ENCODE peak calls at places on chromosomes 13 and 19, in four cellular contexts. O is GM12864, F is AG04450, V is uterus. N is an unnamed sample.

GRCh38 chr13:41696163-41697003 is 239.0 kb downstream of the RGCC start:
- DNase-seq in O (no peak), V (no peak), F (peak; percentile 33), N (no peak)

GRCh38 chr19:51020988-51021651 is 1.6 kb upstream of the KLK10 start:
- DNase-seq in F (peak; percentile 7), O (no peak), V (no peak), N (no peak)

GRCh38 chr13:91510058-91510457 is 111.6 kb downstream of the GPC5 start:
- DNase-seq in V (no peak), O (no peak), F (no peak), N (no peak)

GRCh38 chr13:27573265-27573664 is 47.1 kb downstream of the LNX2 start:
- DNase-seq in V (no peak), F (peak; percentile 15), O (no peak), N (no peak)

GRCh38 chr13:43687038-43687437 is 99.7 kb downstream of the ENOX1 start:
- DNase-seq in V (no peak), F (no peak), O (no peak), N (no peak)

GRCh38 chr19:40565910-40566495 is 10.7 kb upstream of the SHKBP1 start:
- DNase-seq in V (no peak), F (no peak), O (no peak), N (no peak)

GRCh38 chr13:80668452-80668851 is 327.5 kb upstream of the SPRY2 start:
- DNase-seq in V (no peak), O (no peak), F (no peak), N (no peak)

GRCh38 chr13:42865703-42866102 is 84.3 kb downstream of the FAM216B start:
- DNase-seq in O (no peak), V (no peak), F (no peak), N (no peak)

GRCh38 chr19:8238251-8238650 is 29.1 kb downstream of the CERS4 start:
- DNase-seq in F (no peak), O (no peak), V (no peak), N (no peak)

GRCh38 chr19:28313633-28314032 is 899.3 kb downstream of the UQCRFS1 start:
- DNase-seq in V (peak; percentile 24), O (no peak), F (no peak), N (no peak)

GRCh38 chr13:32549788-32550187 is 11.2 kb upstream of the N4BP2L2 start:
- DNase-seq in F (no peak), O (no peak), V (no peak), N (no peak)

GRCh38 chr19:33501957-33502356 is 19.6 kb downstream of the PEPD start:
- DNase-seq in O (no peak), V (no peak), F (no peak), N (peak; percentile 25)

GRCh38 chr13:38530492-38530891 is 156.4 kb upstream of the FREM2 start:
- DNase-seq in F (no peak), O (no peak), V (no peak), N (no peak)

GRCh38 chr19:31955061-31955460 is 390.3 kb upstream of the ZNF507 start:
- DNase-seq in F (no peak), V (no peak), O (no peak), N (no peak)

GRCh38 chr19:30968210-30968609 is 381.0 kb downstream of the TSHZ3 start:
- DNase-seq in F (no peak), V (no peak), O (no peak), N (no peak)

GRCh38 chr13:63206431-63206830 is 1790.8 kb upstream of the PCDH20 start:
- DNase-seq in F (no peak), O (no peak), V (no peak), N (no peak)

GRCh38 chr19:16509141-16510061 is 13.2 kb downstream of the C19orf44 start:
- DNase-seq in V (no peak), F (peak; percentile 20), O (no peak), N (peak; percentile 38)

GRCh38 chr13:45086484-45086883 is 33.8 kb upstream of the GTF2F2 start:
- DNase-seq in O (no peak), V (no peak), F (no peak), N (no peak)

GRCh38 chr13:46489586-46490023 is 63.4 kb upstream of the LRCH1 start:
- DNase-seq in F (peak; percentile 7), V (no peak), O (no peak), N (peak; percentile 89)

GRCh38 chr13:111153977-111154332 is 38.8 kb downstream of the ARHGEF7 start:
- DNase-seq in F (no peak), V (no peak), O (no peak), N (peak; percentile 33)

GRCh38 chr13:79258489-79258888 is 147.6 kb downstream of the RBM26 start:
- DNase-seq in O (no peak), V (no peak), F (no peak), N (no peak)

GRCh38 chr13:61316647-61317046 is 99.0 kb downstream of the PCDH20 start:
- DNase-seq in O (no peak), V (no peak), F (no peak), N (no peak)

GRCh38 chr13:40774672-40775071 is 3.7 kb upstream of the MRPS31 start:
- DNase-seq in F (no peak), V (no peak), O (no peak), N (no peak)

GRCh38 chr19:16899566-16900075 is 10.8 kb downstream of the F2RL3 start:
- DNase-seq in V (no peak), F (no peak), O (no peak), N (no peak)

GRCh38 chr19:13195678-13196077 is 45.5 kb downstream of the IER2 start:
- DNase-seq in O (peak; percentile 61), V (no peak), F (no peak), N (no peak)

GRCh38 chr19:41156207-41156606 is 36.8 kb upstream of the CYP2S1 start:
- DNase-seq in V (no peak), F (no peak), O (no peak), N (no peak)

GRCh38 chr19:1512671-1513491 is at the start of gene ADAMTSL5:
- DNase-seq in V (peak; percentile 72), O (no peak), F (no peak), N (no peak)
- H3K4me3 ChIP-seq in V (peak within 1 kb of the TSS; percentile 53), O (peak within 1 kb of the TSS; percentile 27), F (peak within 1 kb of the TSS; percentile 66), N (peak within 1 kb of the TSS; percentile 44)

GRCh38 chr19:1507763-1508506 is 4.9 kb downstream of the ADAMTSL5 start:
- DNase-seq in O (peak; percentile 60), F (peak; percentile 91), V (peak; percentile 93), N (peak; percentile 93)

GRCh38 chr19:1508507-1508856 is 4.3 kb downstream of the ADAMTSL5 start:
- DNase-seq in F (no peak), O (no peak), V (no peak), N (no peak)

GRCh38 chr19:1505012-1505411 is 7.8 kb downstream of the ADAMTSL5 start:
- DNase-seq in O (no peak), V (no peak), F (no peak), N (no peak)

GRCh38 chr19:1505991-1506881 is 6.6 kb downstream of the ADAMTSL5 start:
- DNase-seq in V (no peak), F (no peak), O (no peak), N (no peak)

GRCh38 chr19:1507192-1507660 is 5.6 kb downstream of the ADAMTSL5 start:
- DNase-seq in F (no peak), V (no peak), O (no peak), N (no peak)
- H3K4me3 ChIP-seq in F (no peak overlapping the region), V (peak overlapping the region; percentile 42), O (no peak overlapping the region), N (peak overlapping the region; percentile 49)

DNA sequence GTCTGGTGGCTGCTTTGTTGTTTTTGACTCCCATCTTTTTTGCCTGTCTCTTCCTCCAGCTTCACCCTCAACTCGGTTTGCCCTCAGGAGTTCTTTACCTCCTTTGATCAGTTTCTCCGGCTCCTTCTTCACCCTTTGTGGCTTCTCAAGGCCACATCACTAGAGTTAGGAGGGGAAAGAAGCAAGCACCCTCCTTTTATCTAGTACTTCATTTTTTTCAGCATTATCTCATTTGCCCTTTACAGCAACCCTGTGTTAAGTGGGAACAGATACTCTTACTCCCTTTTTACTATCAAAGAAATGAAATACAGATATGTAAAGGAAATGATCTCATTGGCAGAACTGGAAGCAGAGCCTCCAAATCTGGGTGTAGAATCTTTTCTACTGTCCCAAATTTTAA is 26.9 kb downstream of the RAP2A start:
- DNase-seq in O (no peak), F (no peak), V (no peak), N (no peak)
- H3K4me3 ChIP-seq in O (peak overlapping the region; percentile 27), F (no peak overlapping the region), V (no peak overlapping the region), N (no peak overlapping the region)

GRCh38 chr13:93244918-93245280 is 18.3 kb downstream of the GPC6 start:
- DNase-seq in F (no peak), O (no peak), V (no peak), N (no peak)
- H3K4me3 ChIP-seq in F (peak overlapping the region; percentile 48), O (no peak overlapping the region), V (no peak overlapping the region), N (peak overlapping the region; percentile 48)

GRCh38 chr13:109737046-109737573 is 49.3 kb downstream of the IRS2 start:
- DNase-seq in O (no peak), V (no peak), F (no peak), N (no peak)

GRCh38 chr13:109733550-109733949 is 52.8 kb downstream of the IRS2 start:
- DNase-seq in V (no peak), O (no peak), F (no peak), N (no peak)

GRCh38 chr13:109730832-109731335 is 55.5 kb downstream of the IRS2 start:
- DNase-seq in V (no peak), O (no peak), F (no peak), N (no peak)

GRCh38 chr13:109735567-109735966 is 50.8 kb downstream of the IRS2 start:
- DNase-seq in F (no peak), O (no peak), V (no peak), N (no peak)

GRCh38 chr13:109734002-109734785 is 52.2 kb downstream of the IRS2 start:
- DNase-seq in O (no peak), F (no peak), V (no peak), N (no peak)
- H3K4me3 ChIP-seq in O (no peak overlapping the region), F (no peak overlapping the region), V (no peak overlapping the region), N (no peak overlapping the region)

GRCh38 chr19:53552001-53552721 is 14.2 kb downstream of the ZNF331 start:
- DNase-seq in V (no peak), F (no peak), O (no peak), N (no peak)

GRCh38 chr19:53555352-53555751 is 17.4 kb downstream of the ZNF331 start:
- DNase-seq in O (no peak), V (no peak), F (no peak), N (no peak)

GRCh38 chr19:53553159-53553558 is 15.2 kb downstream of the ZNF331 start:
- DNase-seq in V (no peak), O (no peak), F (no peak), N (no peak)

GRCh38 chr19:53554804-53555203 is 16.9 kb downstream of the ZNF331 start:
- DNase-seq in F (no peak), V (no peak), O (no peak), N (no peak)

GRCh38 chr19:53553865-53554791 is 16.2 kb downstream of the ZNF331 start:
- DNase-seq in F (peak; percentile 68), O (peak; percentile 57), V (peak; percentile 90), N (peak; percentile 95)
- H3K4me3 ChIP-seq in F (peak overlapping the region; percentile 77), O (peak overlapping the region; percentile 74), V (peak overlapping the region; percentile 53), N (peak overlapping the region; percentile 62)

DNA sequence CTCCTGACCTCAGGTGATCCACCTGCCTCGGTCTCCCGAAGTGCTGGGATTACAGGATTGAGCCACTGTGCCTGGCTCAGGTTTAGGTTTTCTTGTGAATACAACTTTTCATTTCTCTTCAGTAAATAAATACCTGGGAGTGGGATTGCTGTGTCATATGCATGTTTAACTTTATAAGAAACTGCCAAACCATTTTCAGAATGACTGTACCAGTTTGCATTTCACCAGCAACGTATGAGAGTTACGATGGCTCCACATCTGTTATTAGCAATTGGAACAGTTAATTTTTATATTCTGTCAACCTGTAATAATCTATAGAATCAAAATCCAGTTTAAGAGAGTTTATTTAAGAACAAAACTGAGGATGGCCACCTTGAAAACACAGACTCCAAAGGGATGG is 52.2 kb downstream of the TEX26 start:
- DNase-seq in F (no peak), O (no peak), V (no peak), N (no peak)
- H3K4me3 ChIP-seq in F (no peak overlapping the region), O (no peak overlapping the region), V (no peak overlapping the region), N (no peak overlapping the region)

GRCh38 chr19:9674669-9675357 is at the start of gene ZNF562:
- DNase-seq in V (peak; percentile 83), F (peak; percentile 55), O (peak; percentile 72), N (peak; percentile 76)
- H3K4me3 ChIP-seq in V (peak within 1 kb of the TSS; percentile 73), F (peak within 1 kb of the TSS; percentile 81), O (peak within 1 kb of the TSS; percentile 75), N (peak within 1 kb of the TSS; percentile 71)